ENCODE peak calls at places on chromosomes 13 and 19, in five cellular contexts. R, P, J, W and M are unnamed samples.
A peak's percentile ranks its signal among the peaks of the same experiment; 100 is the strongest.

GRCh38 chr19:409515-410242 is 732 bp upstream of the C2CD4C start:
- DNase-seq in P (no peak), J (no peak), R (no peak), W (no peak), M (no peak)

GRCh38 chr13:24292476-24292875 is 16.9 kb upstream of the C1QTNF9 start:
- DNase-seq in W (no peak), P (no peak), R (no peak), J (no peak), M (no peak)

GRCh38 chr13:50527612-50528509 is 315.6 kb downstream of the DLEU7 start:
- DNase-seq in J (no peak), W (no peak), R (no peak), P (no peak), M (peak; percentile 36)

GRCh38 chr19:14450168-14450874 is 17.2 kb downstream of the PKN1 start:
- DNase-seq in W (peak; percentile 65), R (peak; percentile 54), J (peak; percentile 67), P (peak; percentile 37), M (peak; percentile 31)

GRCh38 chr13:64756621-64757020 is 2473.5 kb downstream of the PCDH9 start:
- DNase-seq in W (no peak), R (no peak), J (no peak), P (no peak), M (no peak)

GRCh38 chr13:74005320-74006154 is 128.7 kb downstream of the KLF12 start:
- DNase-seq in R (no peak), J (no peak), P (no peak), W (no peak), M (no peak)

GRCh38 chr13:32086366-32086765 is 54.8 kb downstream of the FRY start:
- DNase-seq in W (peak; percentile 56), R (no peak), P (no peak), J (no peak), M (no peak)

GRCh38 chr13:38417241-38417640 is 67.6 kb downstream of the UFM1 start:
- DNase-seq in R (no peak), W (no peak), J (peak; percentile 52), P (no peak), M (no peak)

GRCh38 chr19:2488942-2489731 is 13.2 kb downstream of the GADD45B start:
- DNase-seq in W (peak; percentile 85), R (peak; percentile 57), P (peak; percentile 83), J (peak; percentile 54), M (peak; percentile 62)

GRCh38 chr19:17125728-17126677 is 50.4 kb downstream of the MYO9B start:
- DNase-seq in J (no peak), R (no peak), P (no peak), W (no peak), M (no peak)

GRCh38 chr13:85798999-85799646 is at the start of gene SLITRK6:
- DNase-seq in P (peak; percentile 75), W (peak; percentile 74), R (peak; percentile 50), J (peak; percentile 93), M (no peak)

DNA sequence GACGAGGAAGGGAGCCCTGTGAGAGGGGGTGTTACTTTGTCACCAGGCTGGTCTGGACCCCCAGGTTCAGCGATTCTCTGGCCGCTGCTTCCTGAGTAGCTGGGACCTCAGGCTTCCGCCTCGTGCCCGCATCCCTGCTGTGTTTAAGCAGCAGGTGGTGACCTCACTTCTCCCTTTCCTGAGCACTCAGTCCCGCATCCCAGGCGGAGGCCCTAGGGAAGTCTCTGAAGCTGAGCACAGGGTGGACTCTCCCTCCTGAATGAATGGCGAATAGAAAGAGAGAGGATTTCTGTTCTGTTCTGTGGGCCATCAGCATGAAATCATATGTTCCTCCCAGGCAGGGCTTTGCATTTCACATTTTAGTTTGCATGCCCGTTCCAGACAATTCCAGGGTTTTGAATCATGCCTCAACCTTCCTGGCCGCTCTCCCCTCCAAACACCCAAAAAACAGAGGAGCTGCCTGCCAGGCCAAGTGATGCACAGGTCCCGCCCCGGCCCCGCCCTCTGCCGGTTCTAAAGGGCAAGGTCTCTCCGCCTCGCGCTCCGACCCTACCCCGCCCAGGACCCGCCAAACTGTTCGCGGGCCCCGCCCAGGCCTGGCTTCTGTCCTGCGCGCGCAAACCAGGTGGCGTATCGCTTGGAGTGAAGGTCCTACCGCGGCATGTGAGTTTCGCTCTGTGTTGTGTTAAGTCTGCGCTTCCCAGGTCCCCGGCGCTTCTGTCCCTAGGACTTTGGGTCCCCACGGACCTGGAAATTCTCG is 35.1 kb upstream of the ZNF808 start:
- DNase-seq in P (peak; percentile 70), J (no peak), R (no peak), W (peak; percentile 91), M (no peak)
- H2AFZ ChIP-seq in P (peak overlapping the region; percentile 99), J (no peak overlapping the region), R (no peak overlapping the region), W (peak overlapping the region; percentile 80), M (no peak overlapping the region)

GRCh38 chr19:5337886-5338595 is 2.6 kb downstream of the PTPRS start:
- DNase-seq in R (no peak), J (no peak), P (no peak), W (no peak), M (no peak)

GRCh38 chr19:5339470-5339949 is 1.1 kb downstream of the PTPRS start:
- DNase-seq in W (peak; percentile 42), R (no peak), P (no peak), J (no peak), M (no peak)

GRCh38 chr19:5339950-5340636 is 519 bp downstream of the PTPRS start:
- DNase-seq in P (peak; percentile 51), R (peak; percentile 27), W (peak; percentile 88), J (peak; percentile 30), M (no peak)

GRCh38 chr19:5337126-5337525 is 3.5 kb downstream of the PTPRS start:
- DNase-seq in W (no peak), P (no peak), R (no peak), J (no peak), M (no peak)

GRCh38 chr19:5338661-5339469 is 1.7 kb downstream of the PTPRS start:
- DNase-seq in J (no peak), W (peak; percentile 83), P (peak; percentile 34), R (no peak), M (no peak)
- TF ChIP-seq EZH2 in J (no peak), W (no peak), P (peak; percentile 68), R (no peak), M (no peak)

GRCh38 chr19:54162884-54163283 is 3.4 kb upstream of the LENG1 start:
- DNase-seq in J (no peak), R (no peak), P (no peak), W (no peak), M (no peak)

GRCh38 chr19:54160182-54160811 is 776 bp upstream of the LENG1 start:
- DNase-seq in R (no peak), W (peak; percentile 59), P (peak; percentile 61), J (peak; percentile 43), M (peak; percentile 20)

GRCh38 chr19:54160948-54161347 is 1.4 kb upstream of the LENG1 start:
- DNase-seq in W (no peak), R (no peak), J (peak; percentile 43), P (no peak), M (no peak)

GRCh38 chr19:54164369-54165068 is 5.0 kb upstream of the LENG1 start:
- DNase-seq in R (no peak), W (peak; percentile 71), J (peak; percentile 94), P (peak; percentile 89), M (no peak)

DNA sequence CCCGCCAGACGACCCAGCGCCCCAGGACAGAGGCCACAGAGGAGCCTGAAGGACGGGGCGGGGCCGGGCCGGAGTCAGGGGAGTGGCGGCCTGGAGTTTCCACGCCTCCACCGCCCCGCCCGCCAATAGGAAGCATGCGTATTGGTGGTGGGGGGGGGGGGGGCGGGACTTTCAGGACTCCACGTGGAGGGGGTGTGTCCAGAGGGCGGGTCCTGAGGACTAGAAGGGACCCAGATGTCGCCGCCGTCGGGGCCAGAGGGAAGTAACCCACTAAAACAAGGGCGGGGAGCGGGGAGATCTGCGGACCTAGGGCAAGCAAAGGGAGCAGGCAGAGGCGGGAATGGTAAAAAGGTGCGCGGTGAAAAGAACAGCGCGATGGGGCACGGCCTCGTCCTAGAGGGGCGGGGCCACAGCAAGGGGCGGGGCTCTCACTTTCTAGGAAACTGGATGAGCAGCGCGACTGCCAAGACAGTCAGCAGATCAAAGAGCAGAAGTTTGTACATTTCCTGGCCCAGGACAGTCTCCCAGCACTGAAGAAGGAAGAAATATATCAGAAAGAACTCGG is 2.8 kb upstream of the LENG1 start:
- DNase-seq in R (peak; percentile 84), P (peak; percentile 91), W (peak; percentile 83), J (peak; percentile 86), M (peak; percentile 68)
- H2AFZ ChIP-seq in R (no peak overlapping the region), P (no peak overlapping the region), W (no peak overlapping the region), J (peak overlapping the region; percentile 63), M (peak overlapping the region; percentile 38)

GRCh38 chr19:31894451-31894850 is 451.0 kb upstream of the ZNF507 start:
- DNase-seq in P (no peak), R (no peak), J (no peak), W (no peak), M (no peak)
- TF ChIP-seq EZH2 in P (no peak), R (no peak), J (no peak), W (no peak), M (no peak)

DNA sequence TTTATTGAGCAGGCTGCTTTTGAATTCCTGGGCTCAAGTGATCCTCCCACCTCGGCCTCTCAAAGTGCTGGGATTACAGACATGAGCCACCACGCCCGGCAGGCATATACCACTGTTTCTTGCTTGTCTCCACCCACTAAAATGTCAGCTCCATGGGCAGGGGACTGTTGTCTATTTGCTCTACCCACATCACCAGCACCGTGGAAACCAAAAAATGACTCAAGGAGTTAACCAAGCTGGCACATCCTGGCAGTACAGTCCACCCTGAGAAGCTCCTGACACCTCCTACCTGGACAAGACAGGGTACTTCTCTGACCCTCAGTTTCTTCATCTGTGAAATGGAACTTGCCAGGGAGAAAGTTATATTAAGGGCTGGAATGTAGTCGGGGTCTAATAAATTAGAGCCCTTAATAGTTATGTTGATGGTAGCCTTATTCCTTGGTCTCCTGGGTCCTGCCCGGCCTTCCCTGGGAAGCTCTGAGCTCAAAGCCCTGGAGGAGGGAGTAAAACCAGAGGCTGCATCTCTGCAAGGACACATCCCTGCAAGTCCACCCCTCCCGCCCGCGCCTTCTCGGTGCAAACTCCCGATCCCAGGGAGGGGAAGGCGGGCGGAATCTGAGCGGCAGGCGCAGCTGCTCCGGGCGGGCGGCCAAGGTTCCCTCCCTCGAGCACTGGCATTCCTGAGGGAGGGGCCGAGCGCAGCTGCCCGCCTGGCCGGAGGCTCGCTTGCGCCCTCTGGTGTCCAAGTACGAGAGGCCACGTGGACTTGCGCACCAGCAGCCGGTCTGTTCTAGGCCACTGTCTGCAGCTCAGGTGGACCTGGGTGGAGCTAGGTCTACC is 14.1 kb downstream of the RDH8 start:
- DNase-seq in J (peak; percentile 98), R (peak; percentile 96), P (peak; percentile 97), W (peak; percentile 97), M (peak; percentile 89)
- H2AFZ ChIP-seq in J (peak overlapping the region; percentile 47), R (no peak overlapping the region), P (no peak overlapping the region), W (no peak overlapping the region), M (peak overlapping the region; percentile 9)

DNA sequence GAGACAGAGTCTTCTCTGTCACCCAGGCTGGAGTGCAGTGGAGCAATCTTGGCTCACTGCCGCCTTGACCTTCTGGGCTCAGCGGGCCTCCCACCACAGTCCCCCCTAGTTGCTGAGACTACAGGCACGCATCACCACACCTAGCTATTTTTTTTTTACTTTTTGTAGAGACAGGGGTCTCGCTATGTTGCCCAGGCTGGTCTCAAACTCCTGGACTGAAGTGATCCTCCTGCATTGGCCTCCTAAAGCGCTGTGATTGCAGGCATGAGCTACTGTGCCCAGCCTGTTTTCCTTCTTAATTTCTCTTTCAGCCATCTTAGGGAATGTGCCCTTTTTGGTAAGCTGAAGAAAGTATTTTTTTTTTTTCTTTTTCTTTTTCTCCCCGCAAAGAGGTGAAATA is 42.6 kb upstream of the RNF113B start:
- DNase-seq in R (no peak), W (no peak), J (no peak), P (no peak), M (no peak)
- TF ChIP-seq EZH2 in R (no peak), W (no peak), J (no peak), P (no peak), M (no peak)